ENCODE peak calls at places on chromosomes 4 and X, in eight cellular contexts. One of them, this sample, is unnamed. For H3K36me3, the result is how much of the 10 kb centered on the place peaks cover.

GRCh38 chr4:48686369-48686768 is 93.7 kb downstream of the FRYL start:
- DNase-seq in SK-N-SH: peak
- DNase-seq in endothelial cell of umbilical vein: no peak
- DNase-seq in brain microvascular endothelial cell: no peak
- DNase-seq in HCT116: no peak
- DNase-seq in A673: no peak
- DNase-seq in H1: no peak
- DNase-seq in gastrocnemius medialis: no peak
- DNase-seq in this sample: no peak

GRCh38 chrX:11786862-11787261 is 28.8 kb downstream of the MSL3 start:
- DNase-seq in SK-N-SH: no peak
- DNase-seq in endothelial cell of umbilical vein: no peak
- DNase-seq in brain microvascular endothelial cell: no peak
- DNase-seq in HCT116: no peak
- DNase-seq in A673: no peak
- DNase-seq in H1: no peak
- DNase-seq in gastrocnemius medialis: no peak
- DNase-seq in this sample: no peak

GRCh38 chr4:90841676-90842075 is 714.5 kb downstream of the CCSER1 start:
- DNase-seq in SK-N-SH: no peak
- DNase-seq in endothelial cell of umbilical vein: peak
- DNase-seq in brain microvascular endothelial cell: no peak
- DNase-seq in HCT116: no peak
- DNase-seq in A673: no peak
- DNase-seq in H1: no peak
- DNase-seq in gastrocnemius medialis: no peak
- DNase-seq in this sample: no peak

GRCh38 chr4:113170115-113170817 is 120.8 kb downstream of the ANK2 start:
- DNase-seq in SK-N-SH: peak
- DNase-seq in endothelial cell of umbilical vein: no peak
- DNase-seq in brain microvascular endothelial cell: no peak
- DNase-seq in HCT116: no peak
- DNase-seq in A673: no peak
- DNase-seq in H1: no peak
- DNase-seq in gastrocnemius medialis: no peak
- DNase-seq in this sample: no peak

GRCh38 chr4:89204624-89205023 is 93.3 kb downstream of the TIGD2 start:
- DNase-seq in SK-N-SH: no peak
- DNase-seq in endothelial cell of umbilical vein: no peak
- DNase-seq in brain microvascular endothelial cell: peak
- DNase-seq in HCT116: no peak
- DNase-seq in A673: no peak
- DNase-seq in H1: no peak
- DNase-seq in gastrocnemius medialis: no peak
- DNase-seq in this sample: no peak

GRCh38 chr4:3791910-3792542 is 25.8 kb downstream of the ADRA2C start:
- DNase-seq in SK-N-SH: no peak
- DNase-seq in endothelial cell of umbilical vein: peak
- DNase-seq in brain microvascular endothelial cell: peak
- DNase-seq in HCT116: no peak
- DNase-seq in A673: peak
- DNase-seq in H1: peak
- DNase-seq in gastrocnemius medialis: no peak
- DNase-seq in this sample: no peak

GRCh38 chr4:119725688-119726330 is 97.2 kb upstream of the PDE5A start:
- DNase-seq in SK-N-SH: no peak
- DNase-seq in endothelial cell of umbilical vein: no peak
- DNase-seq in brain microvascular endothelial cell: no peak
- DNase-seq in HCT116: no peak
- DNase-seq in A673: no peak
- DNase-seq in H1: no peak
- DNase-seq in gastrocnemius medialis: no peak
- DNase-seq in this sample: no peak

GRCh38 chr4:109332926-109333464 is 30.5 kb upstream of the COL25A1 start:
- DNase-seq in SK-N-SH: no peak
- DNase-seq in endothelial cell of umbilical vein: no peak
- DNase-seq in brain microvascular endothelial cell: no peak
- DNase-seq in HCT116: no peak
- DNase-seq in A673: peak
- DNase-seq in H1: peak
- DNase-seq in gastrocnemius medialis: no peak
- DNase-seq in this sample: no peak

GRCh38 chr4:182306792-182307507 is 63.7 kb downstream of the TENM3 start:
- DNase-seq in SK-N-SH: no peak
- DNase-seq in endothelial cell of umbilical vein: no peak
- DNase-seq in brain microvascular endothelial cell: no peak
- DNase-seq in HCT116: no peak
- DNase-seq in A673: peak
- DNase-seq in H1: no peak
- DNase-seq in gastrocnemius medialis: no peak
- DNase-seq in this sample: no peak

GRCh38 chrX:1389993-1390285 is 2.0 kb downstream of the SLC25A6 start:
- DNase-seq in SK-N-SH: no peak
- DNase-seq in endothelial cell of umbilical vein: no peak
- DNase-seq in brain microvascular endothelial cell: no peak
- DNase-seq in HCT116: no peak
- DNase-seq in A673: no peak
- DNase-seq in H1: no peak
- DNase-seq in gastrocnemius medialis: no peak
- DNase-seq in this sample: no peak

GRCh38 chr4:71366776-71367175 is 28.0 kb downstream of the SLC4A4 start:
- DNase-seq in SK-N-SH: no peak
- DNase-seq in endothelial cell of umbilical vein: no peak
- DNase-seq in brain microvascular endothelial cell: no peak
- DNase-seq in HCT116: no peak
- DNase-seq in A673: no peak
- DNase-seq in H1: no peak
- DNase-seq in gastrocnemius medialis: no peak
- DNase-seq in this sample: no peak

GRCh38 chr4:48645225-48645794 is 134.8 kb downstream of the FRYL start:
- DNase-seq in SK-N-SH: no peak
- DNase-seq in endothelial cell of umbilical vein: no peak
- DNase-seq in brain microvascular endothelial cell: no peak
- DNase-seq in HCT116: no peak
- DNase-seq in A673: no peak
- DNase-seq in H1: no peak
- DNase-seq in gastrocnemius medialis: no peak
- DNase-seq in this sample: no peak

GRCh38 chr4:163448541-163449203 is 24.9 kb downstream of the TKTL2 start:
- DNase-seq in SK-N-SH: no peak
- DNase-seq in endothelial cell of umbilical vein: no peak
- DNase-seq in brain microvascular endothelial cell: peak
- DNase-seq in HCT116: no peak
- DNase-seq in A673: peak
- DNase-seq in H1: no peak
- DNase-seq in gastrocnemius medialis: no peak
- DNase-seq in this sample: no peak

DNA sequence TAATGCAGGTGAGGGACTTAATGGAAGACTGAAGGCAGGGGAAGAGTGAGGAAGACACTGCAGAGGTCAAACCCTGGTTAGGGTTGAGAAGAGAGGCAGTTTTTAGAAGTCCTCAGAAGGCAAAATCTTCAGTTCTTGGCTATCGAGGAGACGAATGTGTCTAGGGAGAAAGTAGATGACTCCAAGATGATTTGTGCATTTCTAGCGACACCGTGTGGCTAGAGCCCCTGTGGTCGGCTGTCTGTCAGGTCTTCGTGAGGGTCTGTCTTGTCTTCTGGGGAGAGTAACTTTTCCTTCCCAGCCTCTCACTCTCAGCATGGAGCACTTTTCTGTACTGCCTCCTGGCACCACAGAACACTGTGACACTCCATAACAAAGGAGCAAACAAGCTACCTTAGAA is 458.1 kb downstream of the STIM2 start:
- DNase-seq in SK-N-SH: peak
- DNase-seq in endothelial cell of umbilical vein: no peak
- DNase-seq in brain microvascular endothelial cell: no peak
- DNase-seq in HCT116: peak
- DNase-seq in A673: peak
- DNase-seq in H1: peak
- DNase-seq in gastrocnemius medialis: no peak
- DNase-seq in this sample: no peak
- TF ChIP-seq CTCF in SK-N-SH: peak
- TF ChIP-seq CTCF in endothelial cell of umbilical vein: no peak
- TF ChIP-seq CTCF in brain microvascular endothelial cell: peak
- TF ChIP-seq CTCF in HCT116: peak
- TF ChIP-seq CTCF in A673: peak
- TF ChIP-seq CTCF in H1: peak
- TF ChIP-seq CTCF in gastrocnemius medialis: no peak
- TF ChIP-seq CTCF in this sample: peak

GRCh38 chrX:72208126-72208525 is 26.6 kb downstream of the PIN4 start:
- DNase-seq in SK-N-SH: no peak
- DNase-seq in endothelial cell of umbilical vein: no peak
- DNase-seq in brain microvascular endothelial cell: no peak
- DNase-seq in HCT116: no peak
- DNase-seq in A673: no peak
- DNase-seq in H1: no peak
- DNase-seq in gastrocnemius medialis: no peak
- DNase-seq in this sample: no peak
- H3K36me3 ChIP-seq in SK-N-SH: under half
- H3K36me3 ChIP-seq in endothelial cell of umbilical vein: under half
- H3K36me3 ChIP-seq in brain microvascular endothelial cell: under half
- H3K36me3 ChIP-seq in HCT116: under half
- H3K36me3 ChIP-seq in A673: under half
- H3K36me3 ChIP-seq in H1: under half
- H3K36me3 ChIP-seq in gastrocnemius medialis: under half
- H3K36me3 ChIP-seq in this sample: under half

GRCh38 chr4:156252300-156253016 is 298.8 kb upstream of the CTSO start:
- DNase-seq in SK-N-SH: no peak
- DNase-seq in endothelial cell of umbilical vein: no peak
- DNase-seq in brain microvascular endothelial cell: peak
- DNase-seq in HCT116: no peak
- DNase-seq in A673: no peak
- DNase-seq in H1: no peak
- DNase-seq in gastrocnemius medialis: no peak
- DNase-seq in this sample: no peak

GRCh38 chr4:156248921-156249320 is 295.3 kb upstream of the CTSO start:
- DNase-seq in SK-N-SH: no peak
- DNase-seq in endothelial cell of umbilical vein: no peak
- DNase-seq in brain microvascular endothelial cell: no peak
- DNase-seq in HCT116: no peak
- DNase-seq in A673: no peak
- DNase-seq in H1: no peak
- DNase-seq in gastrocnemius medialis: no peak
- DNase-seq in this sample: no peak

GRCh38 chr4:156247470-156247869 is 293.8 kb upstream of the CTSO start:
- DNase-seq in SK-N-SH: no peak
- DNase-seq in endothelial cell of umbilical vein: no peak
- DNase-seq in brain microvascular endothelial cell: no peak
- DNase-seq in HCT116: no peak
- DNase-seq in A673: no peak
- DNase-seq in H1: no peak
- DNase-seq in gastrocnemius medialis: no peak
- DNase-seq in this sample: no peak

GRCh38 chr4:156255205-156255604 is 301.5 kb upstream of the CTSO start:
- DNase-seq in SK-N-SH: no peak
- DNase-seq in endothelial cell of umbilical vein: no peak
- DNase-seq in brain microvascular endothelial cell: no peak
- DNase-seq in HCT116: no peak
- DNase-seq in A673: no peak
- DNase-seq in H1: no peak
- DNase-seq in gastrocnemius medialis: no peak
- DNase-seq in this sample: no peak

DNA sequence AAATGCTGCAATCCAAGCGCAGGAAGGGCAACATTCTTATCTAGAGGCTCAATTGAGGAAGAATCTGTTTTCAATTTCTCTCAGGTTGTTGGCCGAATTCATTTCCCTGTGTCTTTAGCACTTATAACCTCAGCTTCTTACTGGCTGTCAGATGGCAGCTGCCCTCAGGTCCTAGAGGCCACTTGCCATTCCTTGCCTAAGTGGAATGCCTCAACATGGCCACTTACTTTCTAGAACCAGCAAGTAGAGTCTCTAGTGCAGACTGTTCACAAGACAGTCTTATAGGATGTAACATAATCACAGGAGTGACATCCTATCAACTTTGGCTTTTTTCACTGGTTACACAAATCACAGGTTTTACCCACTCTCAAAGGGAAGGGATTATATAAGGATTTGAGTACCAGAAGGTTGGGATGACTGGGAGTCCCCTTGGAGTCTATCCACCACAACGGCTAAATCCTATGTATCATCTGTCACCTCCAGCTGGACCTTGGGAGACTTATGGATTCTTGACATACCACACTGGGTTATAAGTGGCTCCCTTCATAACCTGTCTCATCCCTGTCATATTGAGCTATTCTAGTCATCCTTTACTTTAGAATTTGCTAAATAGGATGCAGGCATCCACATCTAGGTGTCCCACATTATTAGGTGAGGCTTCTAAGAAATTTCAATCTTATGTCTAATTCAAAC is 297.9 kb upstream of the CTSO start:
- DNase-seq in SK-N-SH: no peak
- DNase-seq in endothelial cell of umbilical vein: no peak
- DNase-seq in brain microvascular endothelial cell: no peak
- DNase-seq in HCT116: no peak
- DNase-seq in A673: no peak
- DNase-seq in H1: no peak
- DNase-seq in gastrocnemius medialis: no peak
- DNase-seq in this sample: no peak
- H3K4me3 ChIP-seq in SK-N-SH: no peak
- H3K4me3 ChIP-seq in endothelial cell of umbilical vein: no peak
- H3K4me3 ChIP-seq in brain microvascular endothelial cell: no peak
- H3K4me3 ChIP-seq in HCT116: no peak
- H3K4me3 ChIP-seq in A673: no peak
- H3K4me3 ChIP-seq in H1: no peak
- H3K4me3 ChIP-seq in gastrocnemius medialis: no peak
- H3K4me3 ChIP-seq in this sample: no peak

DNA sequence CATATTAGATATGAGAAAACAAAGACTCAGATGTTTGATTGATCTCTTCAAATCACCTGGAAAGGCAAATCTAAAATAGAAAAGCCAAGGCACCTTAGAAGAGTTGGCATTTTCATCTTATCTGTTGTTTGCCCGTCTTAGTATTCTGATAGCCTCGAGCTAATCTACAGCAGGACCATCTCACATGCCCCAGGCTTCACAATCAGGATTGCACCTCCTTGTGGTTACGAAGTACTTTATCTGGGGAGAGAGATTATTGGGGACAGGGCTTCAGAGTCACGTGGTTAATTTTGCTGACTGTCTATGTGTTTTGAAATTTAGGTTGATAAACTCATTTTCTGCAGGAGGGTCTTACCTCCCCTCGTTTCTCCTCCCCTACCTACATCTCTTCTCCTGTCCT is 313.1 kb upstream of the ANXA10 start:
- DNase-seq in SK-N-SH: no peak
- DNase-seq in endothelial cell of umbilical vein: no peak
- DNase-seq in brain microvascular endothelial cell: no peak
- DNase-seq in HCT116: no peak
- DNase-seq in A673: no peak
- DNase-seq in H1: no peak
- DNase-seq in gastrocnemius medialis: no peak
- DNase-seq in this sample: no peak
- TF ChIP-seq CTCF in SK-N-SH: no peak
- TF ChIP-seq CTCF in endothelial cell of umbilical vein: no peak
- TF ChIP-seq CTCF in brain microvascular endothelial cell: no peak
- TF ChIP-seq CTCF in HCT116: no peak
- TF ChIP-seq CTCF in A673: peak
- TF ChIP-seq CTCF in H1: no peak
- TF ChIP-seq CTCF in gastrocnemius medialis: no peak
- TF ChIP-seq CTCF in this sample: no peak

This sample was measured in thoracic aorta.